ENCODE peak calls at places on chromosomes 5 and 9, in eight cellular contexts. G, S, U, B, P, Y, Z and R are unnamed samples.

GRCh38 chr5:39648539-39649200 is 223.9 kb upstream of the DAB2 start:
- DNase-seq in G (no peak), Z (peak; percentile 26), P (no peak), B (peak; percentile 84), S (no peak), U (no peak), Y (no peak), R (no peak)

GRCh38 chr5:133552925-133553525 is 59.3 kb downstream of the FSTL4 start:
- DNase-seq in G (no peak), S (peak; percentile 13), Y (peak; percentile 21), Z (peak; percentile 89), B (peak; percentile 64), P (peak; percentile 43), U (peak; percentile 78), R (peak; percentile 47)

GRCh38 chr9:126637002-126637849 is 23.5 kb downstream of the LMX1B start:
- DNase-seq in G (no peak), U (no peak), Y (no peak), P (no peak), B (no peak), Z (no peak), S (no peak), R (no peak)

GRCh38 chr5:58893551-58893950 is 310.7 kb downstream of the RAB3C start:
- DNase-seq in G (no peak), Z (no peak), U (no peak), B (no peak), P (no peak), Y (no peak), S (no peak), R (no peak)

GRCh38 chr5:138464388-138465287 is 641 bp upstream of the EGR1 start:
- DNase-seq in P (peak; percentile 96), Y (peak; percentile 98), S (peak; percentile 95), B (peak; percentile 100), G (peak; percentile 96), U (peak; percentile 97), Z (peak; percentile 100), R (peak; percentile 96)

GRCh38 chr5:68683632-68684035 is 410.2 kb upstream of the SLC30A5 start:
- DNase-seq in U (no peak), G (peak; percentile 26), S (no peak), Y (no peak), Z (no peak), P (peak; percentile 35), B (peak; percentile 90), R (no peak)

GRCh38 chr5:88884435-88884877 is 1.5 kb upstream of the MEF2C start:
- DNase-seq in S (no peak), P (no peak), Y (peak; percentile 9), Z (no peak), B (peak; percentile 13), U (no peak), G (no peak), R (peak; percentile 70)

GRCh38 chr5:29796018-29796417 is 1397.5 kb upstream of the CDH6 start:
- DNase-seq in Z (no peak), Y (no peak), U (no peak), B (no peak), P (no peak), S (no peak), G (no peak), R (no peak)